ENCODE peak calls at places on chromosomes 13 and 19, in eight cellular contexts. V is activated T-helper 9 cell treated with anti-CD3 and anti-CD28 coated beads, Interleukin-2, amount 50 U/mL, for 16 hours; B is thoracic aorta; U is KG1; H is A549; O is iris pigment epithelial cell; R is AG04450; Y is stimulated activated CD8-positive, alpha-beta memory T cell treated with anti-CD3 and anti-CD28 coated beads, Interleukin-15, amount 100 ng/mL, for 1 hour. D is an unnamed sample.

GRCh38 chr19:17394891-17395415 is 957 bp upstream of the CCDC194 start:
- DNase-seq in U (no peak), O (peak; percentile 38), H (peak; percentile 66), V (peak; percentile 31), B (no peak), Y (peak; percentile 49), R (no peak), D (peak; percentile 63)

GRCh38 chr13:41960195-41960699 is 662 bp downstream of the VWA8 start:
- DNase-seq in O (peak; percentile 34), B (no peak), Y (no peak), H (no peak), R (no peak), V (no peak), U (no peak), D (no peak)

GRCh38 chr13:22454586-22454985 is 726.2 kb upstream of the SGCG start:
- DNase-seq in O (peak; percentile 9), V (no peak), B (no peak), R (no peak), Y (no peak), H (no peak), U (no peak), D (no peak)

GRCh38 chr19:17616961-17617806 is 61.7 kb downstream of the COLGALT1 start:
- DNase-seq in R (no peak), O (peak; percentile 25), B (no peak), U (no peak), V (no peak), Y (no peak), H (peak; percentile 81), D (no peak)

GRCh38 chr19:51564791-51565190 is 6.3 kb upstream of the ZNF175 start:
- DNase-seq in U (peak; percentile 13), H (no peak), B (no peak), Y (no peak), V (no peak), O (no peak), R (no peak), D (no peak)

GRCh38 chr19:4295972-4296771 is 6.0 kb downstream of the TMIGD2 start:
- DNase-seq in Y (no peak), U (no peak), R (no peak), O (no peak), H (no peak), V (no peak), B (no peak), D (no peak)

GRCh38 chr13:23578411-23579071 is 8.3 kb downstream of the TNFRSF19 start:
- DNase-seq in Y (no peak), R (peak; percentile 37), B (no peak), H (peak; percentile 59), O (peak; percentile 76), U (peak; percentile 2), V (peak; percentile 39), D (peak; percentile 70)

GRCh38 chr19:13315495-13315894 is 165.3 kb downstream of the IER2 start:
- DNase-seq in O (no peak), H (no peak), B (no peak), U (no peak), R (no peak), V (no peak), Y (no peak), D (no peak)

GRCh38 chr19:12899891-12900518 is 9.0 kb downstream of the GCDH start:
- DNase-seq in R (no peak), B (no peak), Y (no peak), U (no peak), H (no peak), V (no peak), O (no peak), D (no peak)

GRCh38 chr19:47790398-47790814 is 11.9 kb downstream of the SELENOW start:
- DNase-seq in R (no peak), Y (peak; percentile 81), B (peak; percentile 50), O (peak; percentile 55), V (peak; percentile 76), H (peak; percentile 85), U (no peak), D (peak; percentile 92)

GRCh38 chr13:27619093-27619705 is 1.1 kb downstream of the LNX2 start:
- DNase-seq in H (no peak), O (peak; percentile 71), Y (no peak), B (no peak), V (no peak), U (no peak), R (no peak), D (no peak)

GRCh38 chr19:28023064-28023463 is 1189.9 kb downstream of the UQCRFS1 start:
- DNase-seq in Y (no peak), O (peak; percentile 12), B (no peak), R (no peak), V (no peak), U (no peak), H (no peak), D (no peak)

GRCh38 chr19:12936582-12936981 is 1.8 kb upstream of the CALR start:
- DNase-seq in V (no peak), U (peak; percentile 77), R (no peak), Y (no peak), O (no peak), H (no peak), B (no peak), D (no peak)

GRCh38 chr19:40689339-40690049 is 957 bp downstream of the NUMBL start:
- DNase-seq in O (no peak), B (no peak), Y (no peak), U (no peak), V (no peak), H (no peak), R (no peak), D (no peak)

GRCh38 chr19:1057185-1057857 is 9.6 kb upstream of the ARHGAP45 start:
- DNase-seq in O (peak; percentile 63), R (no peak), H (peak; percentile 58), Y (no peak), U (peak; percentile 49), V (no peak), B (no peak), D (no peak)

GRCh38 chr19:54905908-54906511 is at the start of gene NCR1:
- DNase-seq in H (no peak), R (no peak), O (no peak), V (no peak), B (no peak), Y (no peak), U (no peak), D (no peak)

GRCh38 chr13:62019858-62020257 is 604.2 kb upstream of the PCDH20 start:
- DNase-seq in U (no peak), V (no peak), R (no peak), Y (no peak), H (no peak), O (no peak), B (no peak), D (no peak)

GRCh38 chr19:46192990-46193650 is 36.4 kb upstream of the IGFL1 start:
- DNase-seq in R (no peak), U (no peak), Y (no peak), B (no peak), O (peak; percentile 68), V (no peak), H (peak; percentile 84), D (no peak)

GRCh38 chr19:13262450-13262849 is 112.2 kb downstream of the IER2 start:
- DNase-seq in U (peak; percentile 54), B (no peak), O (peak; percentile 45), H (peak; percentile 45), R (no peak), Y (no peak), V (no peak), D (no peak)

GRCh38 chr19:6753178-6754031 is 13.8 kb downstream of the SH2D3A start:
- DNase-seq in V (peak; percentile 64), H (peak; percentile 81), Y (peak; percentile 48), O (peak; percentile 75), U (no peak), R (no peak), B (no peak), D (peak; percentile 80)

GRCh38 chr13:45496942-45497341 is 32.2 kb downstream of the COG3 start:
- DNase-seq in V (no peak), B (no peak), R (no peak), H (no peak), O (no peak), Y (no peak), U (no peak), D (no peak)

GRCh38 chr19:41546386-41546789 is 29.6 kb upstream of the CEACAM21 start:
- DNase-seq in V (no peak), Y (no peak), H (no peak), B (no peak), U (peak; percentile 23), O (no peak), R (no peak), D (no peak)

GRCh38 chr13:50531917-50532899 is 311.3 kb downstream of the DLEU7 start:
- DNase-seq in Y (no peak), B (no peak), R (no peak), H (peak; percentile 21), U (peak; percentile 21), V (no peak), O (peak; percentile 42), D (no peak)

GRCh38 chr19:3434630-3435553 is 45.4 kb downstream of the SMIM24 start:
- DNase-seq in R (peak; percentile 88), O (peak; percentile 97), H (peak; percentile 95), Y (peak; percentile 91), V (peak; percentile 93), B (peak; percentile 91), U (peak; percentile 82), D (peak; percentile 98)

GRCh38 chr13:28584873-28585317 is 74.0 kb upstream of the POMP start:
- DNase-seq in H (no peak), O (peak; percentile 56), B (no peak), U (no peak), Y (no peak), R (peak; percentile 13), V (no peak), D (no peak)

GRCh38 chr13:46126074-46126473 is 21.2 kb upstream of the CPB2 start:
- DNase-seq in B (no peak), R (no peak), Y (no peak), V (no peak), U (no peak), O (no peak), H (no peak), D (no peak)

GRCh38 chr13:50244913-50245574 is 229.8 kb downstream of the KCNRG start:
- DNase-seq in U (no peak), O (peak; percentile 93), R (peak; percentile 51), Y (no peak), V (peak; percentile 40), B (peak; percentile 12), H (peak; percentile 90), D (peak; percentile 36)

GRCh38 chr13:23616228-23616627 is 46.0 kb downstream of the TNFRSF19 start:
- DNase-seq in O (no peak), H (no peak), B (no peak), V (no peak), Y (no peak), R (no peak), U (no peak), D (no peak)

GRCh38 chr19:35718345-35719041 is 690 bp downstream of the KMT2B start:
- DNase-seq in R (no peak), V (peak; percentile 43), H (peak; percentile 40), B (no peak), U (no peak), O (peak; percentile 21), Y (no peak), D (peak; percentile 59)

GRCh38 chr19:3359850-3360493 is 6.4 kb upstream of the NFIC start:
- DNase-seq in O (peak; percentile 45), B (no peak), V (no peak), H (no peak), R (no peak), U (no peak), Y (no peak), D (no peak)

GRCh38 chr13:50299546-50300249 is 284.5 kb downstream of the KCNRG start:
- DNase-seq in U (no peak), O (peak; percentile 11), R (no peak), B (no peak), Y (no peak), V (no peak), H (no peak), D (no peak)